ENCODE peak calls at places on chromosomes 2 and 18, in six cellular contexts. One of them, this sample, is unnamed.

GRCh38 chr2:165745916-165746315 is 48.1 kb downstream of the GALNT3 start:
- DNase-seq in left lung: no peak
- DNase-seq in colonic mucosa: no peak
- DNase-seq in AG10803: peak
- DNase-seq in cardiac muscle cell: peak
- DNase-seq in fibroblast of the aortic adventitia: peak
- DNase-seq in this sample: peak

GRCh38 chr2:197322729-197323720 is 12.4 kb upstream of the ANKRD44 start:
- DNase-seq in fibroblast of the aortic adventitia: no peak
- DNase-seq in AG10803: no peak
- DNase-seq in cardiac muscle cell: no peak
- DNase-seq in colonic mucosa: no peak
- DNase-seq in left lung: no peak
- DNase-seq in this sample: no peak

GRCh38 chr2:201855356-201855755 is 49.0 kb downstream of the CDK15 start:
- DNase-seq in AG10803: peak
- DNase-seq in cardiac muscle cell: no peak
- DNase-seq in colonic mucosa: no peak
- DNase-seq in left lung: no peak
- DNase-seq in fibroblast of the aortic adventitia: no peak
- DNase-seq in this sample: no peak

GRCh38 chr2:6955523-6956136 is 38.4 kb downstream of the RNF144A start:
- DNase-seq in fibroblast of the aortic adventitia: no peak
- DNase-seq in left lung: no peak
- DNase-seq in AG10803: no peak
- DNase-seq in cardiac muscle cell: no peak
- DNase-seq in colonic mucosa: no peak
- DNase-seq in this sample: no peak

GRCh38 chr2:229921101-229921891 is 513 bp downstream of the TRIP12 start:
- DNase-seq in colonic mucosa: peak
- DNase-seq in AG10803: peak
- DNase-seq in left lung: peak
- DNase-seq in fibroblast of the aortic adventitia: peak
- DNase-seq in cardiac muscle cell: peak
- DNase-seq in this sample: no peak

GRCh38 chr2:50491541-50492114 is 540.3 kb downstream of the NRXN1 start:
- DNase-seq in left lung: no peak
- DNase-seq in AG10803: peak
- DNase-seq in fibroblast of the aortic adventitia: peak
- DNase-seq in colonic mucosa: no peak
- DNase-seq in cardiac muscle cell: peak
- DNase-seq in this sample: peak

GRCh38 chr2:143736904-143737303 is 607.7 kb downstream of the ARHGAP15 start:
- DNase-seq in colonic mucosa: no peak
- DNase-seq in left lung: no peak
- DNase-seq in AG10803: no peak
- DNase-seq in fibroblast of the aortic adventitia: no peak
- DNase-seq in cardiac muscle cell: no peak
- DNase-seq in this sample: no peak

GRCh38 chr2:45964226-45964841 is 312.9 kb downstream of the PRKCE start:
- DNase-seq in left lung: peak
- DNase-seq in colonic mucosa: peak
- DNase-seq in fibroblast of the aortic adventitia: peak
- DNase-seq in AG10803: peak
- DNase-seq in cardiac muscle cell: peak
- DNase-seq in this sample: peak

GRCh38 chr2:207289295-207290018 is 123.7 kb upstream of the KLF7 start:
- DNase-seq in AG10803: no peak
- DNase-seq in left lung: no peak
- DNase-seq in cardiac muscle cell: peak
- DNase-seq in fibroblast of the aortic adventitia: peak
- DNase-seq in colonic mucosa: no peak
- DNase-seq in this sample: no peak

GRCh38 chr2:241161646-241162281 is 11.5 kb downstream of the PPP1R7 start:
- DNase-seq in fibroblast of the aortic adventitia: peak
- DNase-seq in cardiac muscle cell: peak
- DNase-seq in left lung: peak
- DNase-seq in AG10803: peak
- DNase-seq in colonic mucosa: peak
- DNase-seq in this sample: peak

GRCh38 chr2:229673676-229674075 is 40.7 kb downstream of the DNER start:
- DNase-seq in colonic mucosa: no peak
- DNase-seq in cardiac muscle cell: no peak
- DNase-seq in AG10803: no peak
- DNase-seq in left lung: no peak
- DNase-seq in fibroblast of the aortic adventitia: no peak
- DNase-seq in this sample: no peak

GRCh38 chr2:26847663-26848335 is at the start of gene DPYSL5:
- DNase-seq in fibroblast of the aortic adventitia: no peak
- DNase-seq in cardiac muscle cell: no peak
- DNase-seq in AG10803: no peak
- DNase-seq in colonic mucosa: no peak
- DNase-seq in left lung: no peak
- DNase-seq in this sample: no peak

GRCh38 chr2:7725132-7725849 is 808.1 kb downstream of the RNF144A start:
- DNase-seq in AG10803: peak
- DNase-seq in cardiac muscle cell: peak
- DNase-seq in fibroblast of the aortic adventitia: peak
- DNase-seq in colonic mucosa: no peak
- DNase-seq in left lung: no peak
- DNase-seq in this sample: no peak

GRCh38 chr2:106516436-106516835 is 29.3 kb downstream of the CD8B2 start:
- DNase-seq in left lung: no peak
- DNase-seq in fibroblast of the aortic adventitia: no peak
- DNase-seq in colonic mucosa: no peak
- DNase-seq in cardiac muscle cell: no peak
- DNase-seq in AG10803: no peak
- DNase-seq in this sample: no peak

GRCh38 chr2:184053326-184053725 is 545.0 kb upstream of the ZNF804A start:
- DNase-seq in cardiac muscle cell: no peak
- DNase-seq in fibroblast of the aortic adventitia: no peak
- DNase-seq in AG10803: no peak
- DNase-seq in colonic mucosa: peak
- DNase-seq in left lung: no peak
- DNase-seq in this sample: no peak

GRCh38 chr2:232522855-232523681 is 2.9 kb downstream of the PRSS56 start:
- DNase-seq in AG10803: no peak
- DNase-seq in colonic mucosa: no peak
- DNase-seq in fibroblast of the aortic adventitia: no peak
- DNase-seq in left lung: no peak
- DNase-seq in cardiac muscle cell: no peak
- DNase-seq in this sample: no peak

GRCh38 chr2:69577467-69578200 is 65.9 kb downstream of the AAK1 start:
- DNase-seq in fibroblast of the aortic adventitia: no peak
- DNase-seq in left lung: no peak
- DNase-seq in colonic mucosa: no peak
- DNase-seq in cardiac muscle cell: peak
- DNase-seq in AG10803: peak
- DNase-seq in this sample: no peak

GRCh38 chr2:146730882-146731281 is 1113.9 kb upstream of the ACVR2A start:
- DNase-seq in colonic mucosa: no peak
- DNase-seq in left lung: no peak
- DNase-seq in fibroblast of the aortic adventitia: peak
- DNase-seq in AG10803: no peak
- DNase-seq in cardiac muscle cell: peak
- DNase-seq in this sample: peak

GRCh38 chr2:23574919-23575654 is 190.1 kb downstream of the KLHL29 start:
- DNase-seq in AG10803: no peak
- DNase-seq in left lung: no peak
- DNase-seq in cardiac muscle cell: no peak
- DNase-seq in colonic mucosa: no peak
- DNase-seq in fibroblast of the aortic adventitia: no peak
- DNase-seq in this sample: no peak

GRCh38 chr2:222865301-222865700 is 4.5 kb downstream of the ACSL3 start:
- DNase-seq in fibroblast of the aortic adventitia: no peak
- DNase-seq in AG10803: no peak
- DNase-seq in left lung: no peak
- DNase-seq in colonic mucosa: no peak
- DNase-seq in cardiac muscle cell: no peak
- DNase-seq in this sample: no peak

GRCh38 chr18:50460062-50460461 is 85.2 kb downstream of the SKA1 start:
- DNase-seq in cardiac muscle cell: no peak
- DNase-seq in AG10803: no peak
- DNase-seq in colonic mucosa: no peak
- DNase-seq in fibroblast of the aortic adventitia: no peak
- DNase-seq in left lung: no peak
- DNase-seq in this sample: no peak

GRCh38 chr2:230068658-230069080 is at the start of gene SLC16A14:
- DNase-seq in fibroblast of the aortic adventitia: peak
- DNase-seq in left lung: no peak
- DNase-seq in colonic mucosa: peak
- DNase-seq in cardiac muscle cell: peak
- DNase-seq in AG10803: peak
- DNase-seq in this sample: no peak

GRCh38 chr2:66121946-66122345 is 313.0 kb upstream of the MEIS1 start:
- DNase-seq in colonic mucosa: no peak
- DNase-seq in cardiac muscle cell: no peak
- DNase-seq in left lung: no peak
- DNase-seq in AG10803: no peak
- DNase-seq in fibroblast of the aortic adventitia: no peak
- DNase-seq in this sample: no peak

GRCh38 chr2:46257476-46257875 is 39.7 kb upstream of the EPAS1 start:
- DNase-seq in left lung: no peak
- DNase-seq in AG10803: peak
- DNase-seq in fibroblast of the aortic adventitia: no peak
- DNase-seq in cardiac muscle cell: peak
- DNase-seq in colonic mucosa: no peak
- DNase-seq in this sample: no peak

GRCh38 chr2:205510345-205510744 is 172.0 kb upstream of the NRP2 start:
- DNase-seq in AG10803: no peak
- DNase-seq in left lung: no peak
- DNase-seq in colonic mucosa: no peak
- DNase-seq in cardiac muscle cell: no peak
- DNase-seq in fibroblast of the aortic adventitia: no peak
- DNase-seq in this sample: no peak

GRCh38 chr2:9462313-9462712 is 12.0 kb upstream of the IAH1 start:
- DNase-seq in colonic mucosa: no peak
- DNase-seq in left lung: no peak
- DNase-seq in cardiac muscle cell: no peak
- DNase-seq in fibroblast of the aortic adventitia: no peak
- DNase-seq in AG10803: no peak
- DNase-seq in this sample: no peak

GRCh38 chr2:179422037-179422643 is 157.5 kb upstream of the SESTD1 start:
- DNase-seq in colonic mucosa: peak
- DNase-seq in left lung: peak
- DNase-seq in AG10803: peak
- DNase-seq in cardiac muscle cell: peak
- DNase-seq in fibroblast of the aortic adventitia: peak
- DNase-seq in this sample: peak

GRCh38 chr18:79805926-79806487 is 8.3 kb downstream of the KCNG2 start:
- DNase-seq in left lung: peak
- DNase-seq in fibroblast of the aortic adventitia: no peak
- DNase-seq in AG10803: no peak
- DNase-seq in colonic mucosa: no peak
- DNase-seq in cardiac muscle cell: no peak
- DNase-seq in this sample: no peak
- H3K4me3 ChIP-seq in left lung: no peak
- H3K4me3 ChIP-seq in fibroblast of the aortic adventitia: no peak
- H3K4me3 ChIP-seq in AG10803: no peak
- H3K4me3 ChIP-seq in colonic mucosa: no peak
- H3K4me3 ChIP-seq in cardiac muscle cell: no peak
- H3K4me3 ChIP-seq in this sample: no peak

DNA sequence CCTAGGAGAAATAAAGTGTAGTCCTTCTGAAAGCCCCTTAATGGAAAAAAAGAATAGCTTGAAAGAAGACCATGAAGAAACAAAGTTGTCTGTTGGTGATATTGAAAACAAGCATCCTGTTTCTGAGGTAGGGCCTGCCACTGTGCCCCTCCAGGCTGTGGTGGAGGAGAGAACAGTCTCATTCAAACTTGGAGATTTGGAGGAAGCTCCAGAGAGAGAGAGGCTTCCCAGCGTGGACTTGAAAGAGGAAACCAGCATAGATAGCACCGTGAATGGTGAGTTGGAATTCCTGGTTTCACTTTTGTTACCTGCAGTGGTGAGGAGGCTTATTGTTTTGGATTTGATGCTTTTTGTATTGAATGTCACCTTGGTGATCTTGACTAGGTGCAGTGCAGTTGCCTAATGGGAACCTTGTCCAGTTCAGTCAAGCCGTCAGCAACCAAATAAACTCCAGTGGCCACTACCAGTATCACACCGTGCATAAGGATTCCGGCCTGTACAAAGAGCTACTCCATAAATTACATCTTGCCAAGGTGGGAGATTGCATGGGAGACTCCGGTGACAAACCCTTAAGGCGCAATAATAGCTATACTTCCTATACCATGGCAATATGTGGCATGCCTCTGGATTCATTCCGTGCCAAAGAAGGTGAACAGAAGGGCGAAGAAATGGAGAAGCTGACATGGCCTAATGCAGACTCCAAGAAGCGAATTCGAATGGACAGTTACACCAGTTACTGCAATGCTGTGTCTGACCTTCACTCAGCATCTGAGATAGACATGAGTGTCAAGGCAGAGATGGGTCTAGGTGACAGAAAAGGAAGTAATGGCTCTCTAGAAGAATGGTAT is 13.3 kb downstream of the SLC20A1 start:
- DNase-seq in colonic mucosa: no peak
- DNase-seq in AG10803: no peak
- DNase-seq in left lung: no peak
- DNase-seq in cardiac muscle cell: peak
- DNase-seq in fibroblast of the aortic adventitia: no peak
- DNase-seq in this sample: no peak
- H3K4me3 ChIP-seq in colonic mucosa: no peak
- H3K4me3 ChIP-seq in AG10803: no peak
- H3K4me3 ChIP-seq in left lung: no peak
- H3K4me3 ChIP-seq in cardiac muscle cell: no peak
- H3K4me3 ChIP-seq in fibroblast of the aortic adventitia: no peak
- H3K4me3 ChIP-seq in this sample: no peak

DNA sequence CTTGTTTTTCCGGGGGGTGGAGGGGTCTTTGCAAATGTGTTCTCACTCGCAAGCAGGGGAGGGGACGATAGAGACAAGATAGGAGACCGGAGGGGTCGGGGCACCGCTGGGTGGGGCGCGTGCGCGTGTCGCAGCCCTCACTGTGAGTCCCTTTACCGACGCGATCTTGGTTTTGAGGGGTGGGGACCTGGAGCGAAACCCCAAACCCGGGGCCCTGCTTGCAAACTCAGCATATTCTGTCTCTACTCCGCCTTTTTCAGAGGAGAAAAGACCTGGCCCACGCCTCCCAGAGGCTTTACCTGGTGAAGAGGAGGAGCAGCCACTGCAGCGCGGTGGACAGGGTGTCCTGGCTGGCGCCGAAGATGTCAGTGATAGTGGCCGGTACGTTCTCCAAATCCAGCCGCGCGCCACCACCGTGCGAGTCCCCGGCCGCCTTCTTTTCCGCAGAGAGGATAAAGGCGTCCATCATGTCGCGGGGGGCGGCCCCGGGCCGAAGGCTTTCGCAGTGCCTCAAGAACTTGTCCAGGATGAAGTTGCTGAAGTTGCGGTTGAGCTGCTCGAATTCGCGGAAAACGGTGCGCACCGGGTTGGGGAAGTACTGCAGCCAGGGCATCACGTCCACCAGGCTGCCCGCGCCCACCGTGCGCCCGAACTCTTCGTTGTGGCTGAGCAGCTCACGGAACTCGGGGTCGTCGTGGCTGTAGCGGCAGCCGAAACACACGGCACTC is 1.7 kb downstream of the CYP1B1 start:
- DNase-seq in cardiac muscle cell: peak
- DNase-seq in fibroblast of the aortic adventitia: peak
- DNase-seq in AG10803: no peak
- DNase-seq in colonic mucosa: no peak
- DNase-seq in left lung: peak
- DNase-seq in this sample: no peak
- H3K4me3 ChIP-seq in cardiac muscle cell: peak
- H3K4me3 ChIP-seq in fibroblast of the aortic adventitia: peak
- H3K4me3 ChIP-seq in AG10803: peak
- H3K4me3 ChIP-seq in colonic mucosa: no peak
- H3K4me3 ChIP-seq in left lung: peak
- H3K4me3 ChIP-seq in this sample: peak

GRCh38 chr2:152519581-152519952 is 184.6 kb downstream of the FMNL2 start:
- DNase-seq in AG10803: no peak
- DNase-seq in colonic mucosa: no peak
- DNase-seq in left lung: no peak
- DNase-seq in cardiac muscle cell: no peak
- DNase-seq in fibroblast of the aortic adventitia: no peak
- DNase-seq in this sample: no peak
- H3K4me3 ChIP-seq in AG10803: no peak
- H3K4me3 ChIP-seq in colonic mucosa: no peak
- H3K4me3 ChIP-seq in left lung: no peak
- H3K4me3 ChIP-seq in cardiac muscle cell: no peak
- H3K4me3 ChIP-seq in fibroblast of the aortic adventitia: no peak
- H3K4me3 ChIP-seq in this sample: no peak